ENCODE peak calls at places on chromosomes 12 and 14, in four cellular contexts. One of them, this sample, is unnamed.
A peak's percentile ranks its signal among the peaks of the same experiment; 100 is the strongest.

GRCh38 chr14:91870001-91870400 is 2.7 kb upstream of the TC2N start:
- DNase-seq in NCI-H2081: no peak
- DNase-seq in activated CD4-positive, alpha-beta T cell treated with anti-CD3 and anti-CD28 coated beads for 48 hours: peak; percentile 60
- DNase-seq in activated CD8-positive, alpha-beta memory T cell treated with anti-CD3 and anti-CD28 coated beads, Interleukin-2, amount 50 U/mL, for 48 hours: no peak
- DNase-seq in this sample: no peak

GRCh38 chr12:65420941-65421340 is 142.5 kb downstream of the MSRB3 start:
- DNase-seq in activated CD4-positive, alpha-beta T cell treated with anti-CD3 and anti-CD28 coated beads for 48 hours: no peak
- DNase-seq in activated CD8-positive, alpha-beta memory T cell treated with anti-CD3 and anti-CD28 coated beads, Interleukin-2, amount 50 U/mL, for 48 hours: no peak
- DNase-seq in NCI-H2081: no peak
- DNase-seq in this sample: no peak

GRCh38 chr14:26859483-26859882 is 261.6 kb upstream of the NOVA1 start:
- DNase-seq in activated CD4-positive, alpha-beta T cell treated with anti-CD3 and anti-CD28 coated beads for 48 hours: no peak
- DNase-seq in activated CD8-positive, alpha-beta memory T cell treated with anti-CD3 and anti-CD28 coated beads, Interleukin-2, amount 50 U/mL, for 48 hours: no peak
- DNase-seq in NCI-H2081: no peak
- DNase-seq in this sample: no peak

GRCh38 chr14:100132161-100132902 is 27.1 kb downstream of the DEGS2 start:
- DNase-seq in activated CD4-positive, alpha-beta T cell treated with anti-CD3 and anti-CD28 coated beads for 48 hours: no peak
- DNase-seq in NCI-H2081: no peak
- DNase-seq in activated CD8-positive, alpha-beta memory T cell treated with anti-CD3 and anti-CD28 coated beads, Interleukin-2, amount 50 U/mL, for 48 hours: no peak
- DNase-seq in this sample: no peak

GRCh38 chr12:88167384-88167783 is 25.3 kb downstream of the TMTC3 start:
- DNase-seq in activated CD4-positive, alpha-beta T cell treated with anti-CD3 and anti-CD28 coated beads for 48 hours: no peak
- DNase-seq in NCI-H2081: no peak
- DNase-seq in activated CD8-positive, alpha-beta memory T cell treated with anti-CD3 and anti-CD28 coated beads, Interleukin-2, amount 50 U/mL, for 48 hours: no peak
- DNase-seq in this sample: no peak

GRCh38 chr14:88130057-88130432 is 125.1 kb downstream of the GPR65 start:
- DNase-seq in activated CD8-positive, alpha-beta memory T cell treated with anti-CD3 and anti-CD28 coated beads, Interleukin-2, amount 50 U/mL, for 48 hours: no peak
- DNase-seq in NCI-H2081: no peak
- DNase-seq in activated CD4-positive, alpha-beta T cell treated with anti-CD3 and anti-CD28 coated beads for 48 hours: no peak
- DNase-seq in this sample: no peak

GRCh38 chr14:72559227-72559626 is 334.7 kb downstream of the DPF3 start:
- DNase-seq in activated CD4-positive, alpha-beta T cell treated with anti-CD3 and anti-CD28 coated beads for 48 hours: no peak
- DNase-seq in NCI-H2081: no peak
- DNase-seq in activated CD8-positive, alpha-beta memory T cell treated with anti-CD3 and anti-CD28 coated beads, Interleukin-2, amount 50 U/mL, for 48 hours: no peak
- DNase-seq in this sample: no peak

GRCh38 chr14:30708157-30708556 is 86.0 kb downstream of the SCFD1 start:
- DNase-seq in activated CD4-positive, alpha-beta T cell treated with anti-CD3 and anti-CD28 coated beads for 48 hours: no peak
- DNase-seq in activated CD8-positive, alpha-beta memory T cell treated with anti-CD3 and anti-CD28 coated beads, Interleukin-2, amount 50 U/mL, for 48 hours: no peak
- DNase-seq in NCI-H2081: no peak
- DNase-seq in this sample: no peak

GRCh38 chr12:109621864-109622485 is 48.4 kb downstream of the MVK start:
- DNase-seq in activated CD4-positive, alpha-beta T cell treated with anti-CD3 and anti-CD28 coated beads for 48 hours: no peak
- DNase-seq in NCI-H2081: peak; percentile 95
- DNase-seq in activated CD8-positive, alpha-beta memory T cell treated with anti-CD3 and anti-CD28 coated beads, Interleukin-2, amount 50 U/mL, for 48 hours: no peak
- DNase-seq in this sample: no peak

GRCh38 chr14:20278414-20278813 is 27.3 kb downstream of the TTC5 start:
- DNase-seq in NCI-H2081: no peak
- DNase-seq in activated CD8-positive, alpha-beta memory T cell treated with anti-CD3 and anti-CD28 coated beads, Interleukin-2, amount 50 U/mL, for 48 hours: no peak
- DNase-seq in activated CD4-positive, alpha-beta T cell treated with anti-CD3 and anti-CD28 coated beads for 48 hours: peak; percentile 14
- DNase-seq in this sample: no peak

GRCh38 chr12:5567021-5567744 is 135.3 kb downstream of the NTF3 start:
- DNase-seq in activated CD8-positive, alpha-beta memory T cell treated with anti-CD3 and anti-CD28 coated beads, Interleukin-2, amount 50 U/mL, for 48 hours: no peak
- DNase-seq in activated CD4-positive, alpha-beta T cell treated with anti-CD3 and anti-CD28 coated beads for 48 hours: no peak
- DNase-seq in NCI-H2081: peak; percentile 14
- DNase-seq in this sample: no peak

GRCh38 chr12:75923964-75924666 is 107.5 kb downstream of the PHLDA1 start:
- DNase-seq in activated CD8-positive, alpha-beta memory T cell treated with anti-CD3 and anti-CD28 coated beads, Interleukin-2, amount 50 U/mL, for 48 hours: no peak
- DNase-seq in NCI-H2081: no peak
- DNase-seq in activated CD4-positive, alpha-beta T cell treated with anti-CD3 and anti-CD28 coated beads for 48 hours: no peak
- DNase-seq in this sample: no peak

GRCh38 chr12:104154806-104155205 is 16.8 kb upstream of the NFYB start:
- DNase-seq in activated CD4-positive, alpha-beta T cell treated with anti-CD3 and anti-CD28 coated beads for 48 hours: no peak
- DNase-seq in activated CD8-positive, alpha-beta memory T cell treated with anti-CD3 and anti-CD28 coated beads, Interleukin-2, amount 50 U/mL, for 48 hours: peak; percentile 18
- DNase-seq in NCI-H2081: peak; percentile 74
- DNase-seq in this sample: peak; percentile 83

GRCh38 chr14:29311983-29312382 is 545.4 kb downstream of the FOXG1 start:
- DNase-seq in activated CD8-positive, alpha-beta memory T cell treated with anti-CD3 and anti-CD28 coated beads, Interleukin-2, amount 50 U/mL, for 48 hours: no peak
- DNase-seq in NCI-H2081: no peak
- DNase-seq in activated CD4-positive, alpha-beta T cell treated with anti-CD3 and anti-CD28 coated beads for 48 hours: no peak
- DNase-seq in this sample: no peak

GRCh38 chr14:85577542-85578140 is 47.7 kb downstream of the FLRT2 start:
- DNase-seq in activated CD4-positive, alpha-beta T cell treated with anti-CD3 and anti-CD28 coated beads for 48 hours: no peak
- DNase-seq in activated CD8-positive, alpha-beta memory T cell treated with anti-CD3 and anti-CD28 coated beads, Interleukin-2, amount 50 U/mL, for 48 hours: no peak
- DNase-seq in NCI-H2081: no peak
- DNase-seq in this sample: no peak

GRCh38 chr12:112664569-112664968 is 127.0 kb upstream of the RPH3A start:
- DNase-seq in NCI-H2081: no peak
- DNase-seq in activated CD4-positive, alpha-beta T cell treated with anti-CD3 and anti-CD28 coated beads for 48 hours: peak; percentile 24
- DNase-seq in activated CD8-positive, alpha-beta memory T cell treated with anti-CD3 and anti-CD28 coated beads, Interleukin-2, amount 50 U/mL, for 48 hours: no peak
- DNase-seq in this sample: no peak

GRCh38 chr12:122920687-122921086 is 24.8 kb upstream of the VPS37B start:
- DNase-seq in activated CD4-positive, alpha-beta T cell treated with anti-CD3 and anti-CD28 coated beads for 48 hours: no peak
- DNase-seq in NCI-H2081: no peak
- DNase-seq in activated CD8-positive, alpha-beta memory T cell treated with anti-CD3 and anti-CD28 coated beads, Interleukin-2, amount 50 U/mL, for 48 hours: no peak
- DNase-seq in this sample: no peak

GRCh38 chr12:124480469-124481256 is 86.7 kb downstream of the NCOR2 start:
- DNase-seq in activated CD8-positive, alpha-beta memory T cell treated with anti-CD3 and anti-CD28 coated beads, Interleukin-2, amount 50 U/mL, for 48 hours: peak; percentile 66
- DNase-seq in activated CD4-positive, alpha-beta T cell treated with anti-CD3 and anti-CD28 coated beads for 48 hours: peak; percentile 63
- DNase-seq in NCI-H2081: peak; percentile 24
- DNase-seq in this sample: no peak

This sample was measured in NCI-H1436 treated with DMSO at 0.1 percent for 48 hours.